ENCODE peak calls at places on chromosomes 1 and 21, in five cellular contexts. Y is EL, Q is K562, M is colonic mucosa, F is HT-29. A is an unnamed sample.

GRCh38 chr1:176531896-176532892 is 69.2 kb downstream of the PAPPA2 start:
- DNase-seq in M (no peak), Q (no peak), Y (no peak), F (no peak), A (no peak)

GRCh38 chr1:160251687-160252526 is 10.4 kb downstream of the DCAF8 start:
- DNase-seq in F (peak; percentile 79), M (peak; percentile 55), Q (peak; percentile 57), Y (peak; percentile 74), A (peak; percentile 80)

GRCh38 chr1:164417016-164417704 is 141.8 kb upstream of the PBX1 start:
- DNase-seq in M (no peak), Y (no peak), Q (no peak), F (no peak), A (no peak)

GRCh38 chr1:182279724-182280506 is 111.7 kb downstream of the GLUL start:
- DNase-seq in Y (no peak), F (no peak), Q (no peak), M (no peak), A (no peak)

GRCh38 chr1:222845763-222846162 is 30.9 kb downstream of the DISP1 start:
- DNase-seq in Q (no peak), F (no peak), M (no peak), Y (no peak), A (no peak)

GRCh38 chr1:9537863-9538668 is 1.2 kb upstream of the SLC25A33 start:
- DNase-seq in F (peak; percentile 48), M (peak; percentile 61), Y (no peak), Q (no peak), A (peak; percentile 48)

GRCh38 chr1:81799939-81800740 is 594 bp upstream of the ADGRL2 start:
- DNase-seq in F (no peak), Q (no peak), Y (peak; percentile 59), M (peak; percentile 45), A (no peak)

GRCh38 chr1:160521554-160521953 is 1.5 kb downstream of the SLAMF6 start:
- DNase-seq in Y (no peak), Q (no peak), M (no peak), F (no peak), A (no peak)

GRCh38 chr1:8822383-8823294 is 5.2 kb upstream of the RERE start:
- DNase-seq in F (peak; percentile 88), Q (peak; percentile 64), Y (peak; percentile 97), M (peak; percentile 30), A (no peak)

GRCh38 chr1:16409536-16410152 is 27.6 kb downstream of the SPATA21 start:
- DNase-seq in F (no peak), M (no peak), Y (no peak), Q (no peak), A (no peak)

GRCh38 chr1:236748471-236748870 is 46.6 kb upstream of the MTR start:
- DNase-seq in M (no peak), Q (no peak), Y (no peak), F (peak; percentile 25), A (no peak)

GRCh38 chr21:42221581-42222345 is 2.8 kb downstream of the ABCG1 start:
- DNase-seq in Y (no peak), Q (no peak), F (no peak), M (no peak), A (no peak)

GRCh38 chr1:167707942-167708341 is 13.8 kb upstream of the MPZL1 start:
- DNase-seq in M (no peak), Y (no peak), Q (no peak), F (no peak), A (no peak)

GRCh38 chr1:197928849-197929336 is 11.7 kb downstream of the LHX9 start:
- DNase-seq in Q (peak; percentile 80), F (no peak), M (no peak), Y (no peak), A (no peak)

GRCh38 chr1:33527934-33528333 is 55.5 kb downstream of the ZSCAN20 start:
- DNase-seq in Y (no peak), F (no peak), M (no peak), Q (no peak), A (no peak)

GRCh38 chr1:2499986-2500596 is 24.0 kb downstream of the PLCH2 start:
- DNase-seq in F (no peak), Q (no peak), M (no peak), Y (no peak), A (no peak)

GRCh38 chr21:20902998-20903397 is 95.2 kb upstream of the NCAM2 start:
- DNase-seq in M (no peak), Y (no peak), F (no peak), Q (no peak), A (no peak)

A was measured in Peyer's patch.